ENCODE peak calls at places on chromosomes 3 and 15, in six cellular contexts. L is lower lobe of right lung, D is adrenal gland, K is IMR-90, P is left ventricle myocardium inferior, Q is ovary. E is an unnamed sample.

GRCh38 chr3:172192830-172193415 is 153.5 kb downstream of the FNDC3B start:
- DNase-seq in L (no peak), D (no peak), K (no peak), P (no peak), Q (no peak), E (no peak)

GRCh38 chr15:48806151-48806550 is 4.7 kb downstream of the CEP152 start:
- DNase-seq in L (no peak), D (no peak), K (peak; percentile 15), P (no peak), Q (no peak), E (no peak)

GRCh38 chr15:25728816-25729215 is 134.3 kb downstream of the ATP10A start:
- DNase-seq in L (no peak), D (no peak), K (no peak), P (no peak), Q (no peak), E (no peak)

GRCh38 chr3:7306900-7307299 is 446.0 kb downstream of the GRM7 start:
- DNase-seq in L (no peak), D (no peak), K (no peak), P (no peak), Q (no peak), E (no peak)

GRCh38 chr3:14431556-14431927 is 29.1 kb downstream of the SLC6A6 start:
- DNase-seq in L (peak; percentile 74), D (peak; percentile 42), K (no peak), P (no peak), Q (no peak), E (no peak)

GRCh38 chr3:87052499-87053260 is 61.7 kb upstream of the VGLL3 start:
- DNase-seq in L (peak; percentile 40), D (no peak), K (no peak), P (no peak), Q (no peak), E (no peak)

GRCh38 chr3:38541800-38542199 is 45.7 kb downstream of the EXOG start:
- DNase-seq in L (no peak), D (no peak), K (no peak), P (no peak), Q (no peak), E (no peak)

GRCh38 chr15:53160092-53160704 is 370.1 kb upstream of the ONECUT1 start:
- DNase-seq in L (no peak), D (peak; percentile 81), K (no peak), P (no peak), Q (peak; percentile 10), E (no peak)

GRCh38 chr3:110974902-110975301 is 96.7 kb upstream of the NECTIN3 start:
- DNase-seq in L (no peak), D (no peak), K (no peak), P (no peak), Q (no peak), E (no peak)

GRCh38 chr3:114093596-114093995 is 37.1 kb downstream of the QTRT2 start:
- DNase-seq in L (no peak), D (peak; percentile 48), K (peak; percentile 89), P (no peak), Q (peak; percentile 11), E (peak; percentile 24)

GRCh38 chr3:13655074-13655913 is 106.4 kb downstream of the FBLN2 start:
- DNase-seq in L (no peak), D (peak; percentile 33), K (peak; percentile 18), P (peak; percentile 45), Q (no peak), E (no peak)

GRCh38 chr3:87161486-87161885 is 65.6 kb upstream of the CHMP2B start:
- DNase-seq in L (no peak), D (no peak), K (no peak), P (no peak), Q (no peak), E (no peak)

GRCh38 chr15:100836501-100836900 is 43.1 kb upstream of the ALDH1A3 start:
- DNase-seq in L (no peak), D (no peak), K (no peak), P (no peak), Q (no peak), E (no peak)

GRCh38 chr3:183637106-183637486 is 1.7 kb downstream of the KLHL24 start:
- DNase-seq in L (no peak), D (no peak), K (no peak), P (no peak), Q (no peak), E (no peak)

GRCh38 chr15:63968700-63969099 is 77.6 kb downstream of the DAPK2 start:
- DNase-seq in L (no peak), D (no peak), K (no peak), P (no peak), Q (no peak), E (no peak)

GRCh38 chr15:77025941-77026411 is 31.1 kb downstream of the PSTPIP1 start:
- DNase-seq in L (peak; percentile 6), D (peak; percentile 16), K (no peak), P (no peak), Q (peak; percentile 7), E (no peak)

GRCh38 chr15:88401269-88401971 is 65.8 kb downstream of the MRPL46 start:
- DNase-seq in L (no peak), D (no peak), K (no peak), P (peak; percentile 26), Q (no peak), E (no peak)

GRCh38 chr15:39331584-39331983 is 249.3 kb upstream of the THBS1 start:
- DNase-seq in L (no peak), D (no peak), K (no peak), P (no peak), Q (no peak), E (peak; percentile 73)

GRCh38 chr15:63202858-63203257 is 13.5 kb downstream of the RAB8B start:
- DNase-seq in L (no peak), D (no peak), K (no peak), P (no peak), Q (no peak), E (no peak)

GRCh38 chr3:61669676-61670299 is 108.4 kb downstream of the PTPRG start:
- DNase-seq in L (no peak), D (no peak), K (no peak), P (peak; percentile 34), Q (no peak), E (no peak)

GRCh38 chr15:66663664-66664063 is 38.4 kb upstream of the SMAD6 start:
- DNase-seq in L (no peak), D (no peak), K (no peak), P (no peak), Q (no peak), E (no peak)

DNA sequence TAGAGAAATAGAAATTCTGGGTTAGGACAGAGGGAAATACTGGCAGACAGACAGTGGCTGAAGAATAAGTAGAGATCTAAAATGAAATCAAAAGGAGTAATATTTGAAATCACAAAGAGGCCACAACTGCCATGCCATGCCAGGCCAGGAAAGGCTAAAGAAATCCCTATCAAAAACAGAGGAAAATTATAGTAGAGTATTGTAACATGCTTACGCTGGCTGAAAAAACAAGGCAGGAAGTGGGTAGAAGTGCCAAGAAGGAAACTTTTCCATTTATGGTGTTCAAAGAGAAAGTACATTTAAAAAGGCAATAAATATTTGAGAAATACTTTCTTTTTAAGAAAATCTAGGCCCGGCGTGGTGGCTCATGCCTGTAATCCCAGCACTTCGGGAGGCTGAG is 415.7 kb downstream of the PLCL2 start:
- DNase-seq in L (no peak), D (no peak), K (no peak), P (no peak), Q (no peak), E (no peak)
- H3K27ac ChIP-seq in L (no peak overlapping the region), D (no peak overlapping the region), K (no peak overlapping the region), P (no peak overlapping the region), Q (no peak overlapping the region), E (no peak overlapping the region)

DNA sequence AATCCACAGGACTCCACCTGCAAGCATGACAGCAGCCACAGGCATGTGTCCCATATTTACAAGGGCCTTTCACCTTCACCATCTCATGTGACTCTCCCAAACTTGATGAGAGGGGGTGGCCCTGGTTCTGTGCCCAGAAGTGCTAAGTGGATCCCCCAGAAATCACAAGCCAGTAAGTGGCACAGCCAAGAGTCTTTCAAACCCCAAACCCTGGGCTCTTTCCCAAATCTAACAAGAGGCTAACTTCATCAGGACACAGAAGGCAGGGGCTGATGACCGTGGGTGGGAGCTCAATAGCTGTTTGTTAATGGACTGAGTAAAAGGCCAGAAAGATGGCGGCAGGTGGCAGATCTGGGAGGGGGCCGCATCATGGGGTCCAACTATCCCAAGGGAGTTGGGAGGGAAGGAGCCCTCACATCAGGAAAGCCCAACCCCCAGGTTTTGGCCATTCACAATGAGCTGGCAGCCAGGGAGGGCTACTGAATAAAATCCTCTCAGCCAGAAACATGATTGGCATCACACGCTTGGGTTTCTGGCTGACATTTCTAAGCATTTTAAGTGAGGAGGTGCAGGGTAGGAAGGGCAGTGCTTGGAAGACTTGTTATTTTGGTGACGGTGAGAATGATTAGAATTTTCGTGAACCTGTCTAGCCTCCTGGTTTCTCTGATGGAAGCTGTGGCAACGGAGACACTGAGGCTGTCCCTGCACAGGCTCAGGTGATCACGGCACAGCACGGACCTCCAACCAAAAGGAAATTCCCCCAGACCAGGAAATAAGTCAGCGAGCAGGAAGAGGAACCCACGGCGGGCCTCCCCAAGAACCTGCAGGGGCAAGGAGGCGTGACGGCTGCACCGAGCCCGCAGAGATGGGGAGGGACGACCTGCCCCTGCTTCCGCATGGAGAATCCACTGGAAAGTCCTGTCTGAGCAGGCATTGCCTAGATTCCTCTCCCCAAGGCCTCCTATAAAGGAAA is 109.3 kb downstream of the OXNAD1 start:
- DNase-seq in L (no peak), D (no peak), K (no peak), P (peak; percentile 36), Q (no peak), E (no peak)
- H3K4me1 ChIP-seq in L (peaks cover 45% of the 10 kb centered on the region), D (no peaks in the 10 kb centered on the region), K (peaks cover 30% of the 10 kb centered on the region), P (peaks cover 93% of the 10 kb centered on the region), Q (peaks cover 16% of the 10 kb centered on the region), E (no peaks in the 10 kb centered on the region)

DNA sequence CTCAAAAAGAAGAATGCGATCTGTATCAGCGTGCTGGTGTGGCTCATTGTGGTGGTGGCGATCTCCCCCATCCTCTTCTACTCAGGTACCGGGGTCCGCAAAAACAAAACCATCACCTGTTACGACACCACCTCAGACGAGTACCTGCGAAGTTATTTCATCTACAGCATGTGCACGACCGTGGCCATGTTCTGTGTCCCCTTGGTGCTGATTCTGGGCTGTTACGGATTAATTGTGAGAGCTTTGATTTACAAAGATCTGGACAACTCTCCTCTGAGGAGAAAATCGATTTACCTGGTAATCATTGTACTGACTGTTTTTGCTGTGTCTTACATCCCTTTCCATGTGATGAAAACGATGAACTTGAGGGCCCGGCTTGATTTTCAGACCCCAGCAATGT is 1.3 kb downstream of the P2RY1 start:
- DNase-seq in L (no peak), D (no peak), K (no peak), P (no peak), Q (peak; percentile 9), E (no peak)
- H3K4me3 ChIP-seq in L (peak overlapping the region; percentile 82), D (no peak overlapping the region), K (no peak overlapping the region), P (peak overlapping the region; percentile 90), Q (peak overlapping the region; percentile 84), E (peak overlapping the region; percentile 76)

DNA sequence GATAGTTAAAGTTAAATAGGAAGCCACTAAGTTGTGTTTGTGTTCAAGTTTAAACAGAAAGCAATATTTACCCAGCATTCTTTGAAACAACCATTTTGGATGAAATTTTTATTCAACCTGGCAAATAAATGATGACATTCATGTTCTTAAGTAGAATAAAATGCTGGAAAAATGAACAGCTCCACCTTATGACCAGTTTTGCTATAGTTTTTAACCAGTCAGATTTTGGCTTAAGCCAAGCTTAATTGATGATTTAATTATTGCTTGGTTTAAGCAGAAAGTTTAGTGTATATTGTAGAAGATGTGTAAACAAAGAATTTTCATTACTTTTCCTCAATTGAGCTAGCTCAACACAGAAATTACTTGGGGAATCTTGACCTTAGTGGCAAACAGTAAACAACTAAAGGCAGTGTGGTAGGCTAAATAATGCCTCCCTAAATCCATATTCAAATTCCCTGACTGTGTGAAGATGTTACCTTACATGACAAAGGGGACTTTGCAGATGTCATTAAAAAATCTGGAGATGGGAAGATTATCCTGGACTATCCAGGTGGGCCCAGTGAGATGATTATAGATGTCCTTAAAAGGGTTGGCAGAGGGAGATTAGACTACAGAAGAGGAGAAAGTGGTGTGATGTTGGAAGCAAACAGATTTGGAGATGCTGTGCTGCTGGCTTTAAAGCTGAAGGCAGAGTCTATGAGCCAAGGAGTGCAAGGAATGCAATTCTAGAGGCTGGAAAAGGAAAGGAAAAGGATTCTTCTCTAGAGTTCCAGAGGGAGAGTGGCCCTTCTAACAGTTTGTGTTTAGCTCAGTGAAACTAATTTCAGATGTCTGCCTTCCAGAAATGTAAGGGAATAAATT is 448.6 kb upstream of the GOLIM4 start:
- DNase-seq in L (no peak), D (no peak), K (peak; percentile 6), P (no peak), Q (no peak), E (no peak)
- H3K27ac ChIP-seq in L (no peak overlapping the region), D (no peak overlapping the region), K (no peak overlapping the region), P (no peak overlapping the region), Q (no peak overlapping the region), E (no peak overlapping the region)

E was measured in prostate gland.